ENCODE peak calls at places on chromosomes 4 and X, in six cellular contexts. T is NB4, L is Peyer's patch, Z is PC-3, W is sigmoid colon, I is HCT116. Q is an unnamed sample.

GRCh38 chr4:19399001-19399400 is 852.7 kb upstream of the SLIT2 start:
- DNase-seq in T (no peak), L (no peak), Z (peak), W (no peak), I (no peak), Q (no peak)

GRCh38 chr4:38846015-38846414 is 10.6 kb downstream of the TLR6 start:
- DNase-seq in T (no peak), L (no peak), Z (no peak), W (no peak), I (no peak), Q (no peak)

GRCh38 chr4:120228086-120228485 is 161.4 kb upstream of the MAD2L1 start:
- DNase-seq in T (peak), L (no peak), Z (no peak), W (no peak), I (no peak), Q (no peak)

GRCh38 chrX:120023259-120023658 is 54.2 kb downstream of the RHOXF2B start:
- DNase-seq in T (no peak), L (no peak), Z (no peak), W (no peak), I (no peak), Q (peak)

GRCh38 chr4:24235609-24236008 is 345.8 kb upstream of the PPARGC1A start:
- DNase-seq in T (no peak), L (no peak), Z (no peak), W (no peak), I (no peak), Q (no peak)

GRCh38 chr4:83281326-83281725 is 3.3 kb downstream of the COQ2 start:
- DNase-seq in T (peak), L (no peak), Z (peak), W (no peak), I (no peak), Q (no peak)

GRCh38 chrX:39309721-39310152 is 508.5 kb downstream of the MID1IP1 start:
- DNase-seq in T (peak), L (peak), Z (no peak), W (no peak), I (no peak), Q (no peak)

GRCh38 chrX:25523574-25523973 is 507.8 kb upstream of the ARX start:
- DNase-seq in T (peak), L (no peak), Z (peak), W (no peak), I (peak), Q (peak)

GRCh38 chr4:87108142-87108546 is 112.3 kb downstream of the KLHL8 start:
- DNase-seq in T (peak), L (no peak), Z (peak), W (peak), I (peak), Q (peak)

GRCh38 chr4:109701566-109702399 is 1.5 kb downstream of the CASP6 start:
- DNase-seq in T (peak), L (no peak), Z (peak), W (no peak), I (no peak), Q (peak)

GRCh38 chr4:19119904-19120303 is 1098.3 kb upstream of the LCORL start:
- DNase-seq in T (no peak), L (no peak), Z (no peak), W (no peak), I (no peak), Q (no peak)

GRCh38 chr4:76989391-76990061 is 40.0 kb downstream of the SEPTIN11 start:
- DNase-seq in T (no peak), L (peak), Z (no peak), W (no peak), I (no peak), Q (no peak)

GRCh38 chrX:78011846-78012245 is 42.4 kb upstream of the PGAM4 start:
- DNase-seq in T (no peak), L (no peak), Z (no peak), W (no peak), I (no peak), Q (no peak)

GRCh38 chr4:101693842-101694398 is 96.6 kb upstream of the BANK1 start:
- DNase-seq in T (no peak), L (peak), Z (peak), W (no peak), I (no peak), Q (no peak)

GRCh38 chrX:56726609-56727008 is 2.4 kb upstream of the NBDY start:
- DNase-seq in T (peak), L (no peak), Z (peak), W (no peak), I (no peak), Q (no peak)

GRCh38 chr4:85430697-85431096 is 44.3 kb upstream of the ARHGAP24 start:
- DNase-seq in T (no peak), L (no peak), Z (peak), W (no peak), I (no peak), Q (no peak)

GRCh38 chr4:2281575-2282343 is 19.9 kb upstream of the MXD4 start:
- DNase-seq in T (peak), L (peak), Z (no peak), W (no peak), I (no peak), Q (no peak)

GRCh38 chr4:113145147-113145518 is 95.7 kb downstream of the ANK2 start:
- DNase-seq in T (no peak), L (no peak), Z (no peak), W (no peak), I (no peak), Q (no peak)

GRCh38 chrX:70301716-70302115 is 11.8 kb downstream of the KIF4A start:
- DNase-seq in T (no peak), L (no peak), Z (no peak), W (no peak), I (no peak), Q (no peak)

GRCh38 chr4:3384771-3385701 is 56.7 kb upstream of the HGFAC start:
- DNase-seq in T (no peak), L (no peak), Z (no peak), W (peak), I (no peak), Q (peak)

GRCh38 chr4:16794816-16795445 is 103.5 kb downstream of the LDB2 start:
- DNase-seq in T (peak), L (no peak), Z (peak), W (no peak), I (peak), Q (peak)

GRCh38 chr4:24846716-24847115 is 51.3 kb downstream of the SOD3 start:
- DNase-seq in T (no peak), L (no peak), Z (no peak), W (no peak), I (no peak), Q (no peak)

GRCh38 chrX:20015945-20016617 is 25.2 kb upstream of the BCLAF3 start:
- DNase-seq in T (no peak), L (no peak), Z (no peak), W (no peak), I (no peak), Q (no peak)

GRCh38 chrX:31039327-31039711 is 32.5 kb downstream of the FTHL17 start:
- DNase-seq in T (no peak), L (no peak), Z (no peak), W (no peak), I (no peak), Q (no peak)

GRCh38 chrX:54157561-54157960 is 25.5 kb downstream of the FAM120C start:
- DNase-seq in T (peak), L (no peak), Z (peak), W (no peak), I (no peak), Q (no peak)
- H3K4me3 ChIP-seq in T (no peak), L (no peak), Z (no peak), W (no peak), I (no peak), Q (no peak)

GRCh38 chr4:40718571-40718970 is 31.2 kb upstream of the NSUN7 start:
- DNase-seq in T (no peak), L (no peak), Z (peak), W (no peak), I (no peak), Q (peak)
- H3K4me3 ChIP-seq in T (no peak), L (no peak), Z (no peak), W (no peak), I (no peak), Q (no peak)

DNA sequence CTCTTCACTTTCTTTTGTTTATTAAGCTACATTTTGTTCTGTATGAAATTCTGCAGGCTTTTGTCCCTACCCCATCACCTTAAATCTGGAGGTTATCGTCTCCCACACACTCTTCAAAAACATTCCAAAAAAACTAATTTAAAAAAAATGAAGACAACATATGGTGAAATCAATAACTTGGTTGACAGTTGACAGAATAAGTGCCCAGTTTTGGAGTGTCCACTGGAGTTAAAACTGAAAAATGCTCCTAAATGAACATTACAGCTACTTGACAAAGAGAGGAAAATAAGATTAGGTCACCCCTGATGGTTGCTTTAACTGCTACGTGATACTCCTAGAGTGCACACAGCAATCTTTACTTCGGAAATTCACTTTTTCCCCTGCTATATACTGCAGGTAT is 618 bp upstream of the ZNF827 start:
- DNase-seq in T (no peak), L (no peak), Z (peak), W (no peak), I (no peak), Q (no peak)
- H3K4me3 ChIP-seq in T (no peak), L (peak), Z (peak), W (peak), I (peak), Q (no peak)

DNA sequence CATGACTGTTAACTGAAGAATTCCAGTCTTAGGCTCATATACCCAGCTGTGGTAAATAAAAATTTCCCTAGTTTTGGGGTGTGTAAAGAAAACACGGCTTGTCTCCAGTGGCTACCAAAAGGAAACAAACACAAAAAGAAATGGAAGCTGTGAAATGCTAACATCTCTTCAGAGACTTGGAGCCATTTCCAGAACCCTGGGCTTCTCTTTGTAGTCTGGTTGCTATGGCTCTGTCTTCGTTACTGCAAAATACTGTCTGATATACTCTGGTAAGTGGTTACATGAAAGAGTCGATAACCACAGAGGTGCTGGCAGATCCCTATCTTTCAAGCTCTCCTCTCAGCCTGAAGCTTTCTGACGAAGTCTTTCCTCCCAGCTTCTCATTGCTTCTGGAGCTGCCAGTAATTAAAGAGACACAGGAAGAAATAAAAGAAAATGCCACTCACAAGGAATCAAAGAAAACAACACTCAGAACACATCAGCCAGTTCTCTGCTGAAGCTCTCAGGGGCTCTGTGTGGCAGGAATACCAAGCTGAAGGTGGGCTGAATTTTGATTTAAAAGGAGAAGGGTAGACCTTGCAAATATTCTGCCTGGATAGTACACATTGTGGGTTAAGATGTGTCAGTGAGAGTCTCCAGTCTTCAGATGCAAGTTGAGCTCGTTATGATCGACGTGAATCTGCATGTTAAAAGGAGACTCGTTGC is 107.5 kb upstream of the FAM9C start:
- DNase-seq in T (no peak), L (no peak), Z (no peak), W (no peak), I (no peak), Q (no peak)
- H3K4me3 ChIP-seq in T (no peak), L (no peak), Z (no peak), W (no peak), I (no peak), Q (no peak)

DNA sequence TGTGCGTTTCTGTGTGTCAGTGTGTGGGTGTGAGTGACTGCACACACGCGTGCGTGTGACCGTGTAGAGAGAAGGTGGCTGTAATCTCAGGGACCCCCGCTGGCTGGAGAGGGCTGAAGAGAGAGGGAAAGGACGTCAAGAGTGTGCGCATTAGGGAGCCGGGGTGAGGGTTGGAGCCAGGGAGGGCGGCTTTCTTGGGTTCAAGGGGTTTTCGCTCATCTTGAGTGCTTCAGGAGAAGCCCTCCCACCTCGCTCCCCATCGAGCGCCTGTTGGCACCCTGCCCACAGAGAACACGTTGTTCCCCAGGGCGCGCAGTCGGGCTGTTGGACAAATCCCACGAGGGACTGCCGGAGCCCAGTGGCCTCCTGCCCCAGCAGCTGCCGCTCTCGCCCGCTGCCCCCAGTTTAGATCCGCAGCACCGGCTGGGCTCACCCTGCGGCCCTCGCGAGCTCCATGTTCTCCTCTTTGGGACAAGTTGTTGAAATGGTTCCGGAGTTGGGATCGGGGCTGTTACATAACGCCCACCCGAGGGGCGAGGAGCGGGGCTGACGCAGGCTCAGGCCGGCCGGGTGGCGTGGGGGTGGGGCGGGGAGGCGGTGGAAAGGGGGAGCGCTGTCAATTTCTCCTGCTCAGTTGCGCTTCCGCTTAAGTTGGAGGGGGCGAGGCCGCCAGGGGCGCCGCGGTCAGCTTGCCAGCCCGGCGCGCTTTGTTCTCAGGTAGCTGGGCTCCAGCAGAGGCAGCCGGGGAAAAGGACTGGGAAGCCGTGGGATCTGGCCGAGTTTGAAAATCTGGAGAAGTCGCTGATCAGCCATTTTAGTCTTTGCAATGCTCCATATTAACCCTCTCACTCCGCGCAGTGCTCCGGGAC is 1.6 kb downstream of the GRIA2 start:
- DNase-seq in T (no peak), L (no peak), Z (no peak), W (no peak), I (no peak), Q (peak)
- H3K4me3 ChIP-seq in T (no peak), L (peak), Z (no peak), W (peak), I (no peak), Q (peak)

GRCh38 chr4:7892212-7893019 is 47.2 kb downstream of the AFAP1 start:
- DNase-seq in T (no peak), L (no peak), Z (no peak), W (no peak), I (no peak), Q (peak)
- H3K4me3 ChIP-seq in T (no peak), L (no peak), Z (no peak), W (no peak), I (no peak), Q (no peak)

GRCh38 chrX:74422029-74422352 is 698 bp downstream of the SLC16A2 start:
- DNase-seq in T (peak), L (no peak), Z (no peak), W (no peak), I (no peak), Q (no peak)
- H3K4me3 ChIP-seq in T (peak), L (peak), Z (peak), W (peak), I (no peak), Q (peak)

DNA sequence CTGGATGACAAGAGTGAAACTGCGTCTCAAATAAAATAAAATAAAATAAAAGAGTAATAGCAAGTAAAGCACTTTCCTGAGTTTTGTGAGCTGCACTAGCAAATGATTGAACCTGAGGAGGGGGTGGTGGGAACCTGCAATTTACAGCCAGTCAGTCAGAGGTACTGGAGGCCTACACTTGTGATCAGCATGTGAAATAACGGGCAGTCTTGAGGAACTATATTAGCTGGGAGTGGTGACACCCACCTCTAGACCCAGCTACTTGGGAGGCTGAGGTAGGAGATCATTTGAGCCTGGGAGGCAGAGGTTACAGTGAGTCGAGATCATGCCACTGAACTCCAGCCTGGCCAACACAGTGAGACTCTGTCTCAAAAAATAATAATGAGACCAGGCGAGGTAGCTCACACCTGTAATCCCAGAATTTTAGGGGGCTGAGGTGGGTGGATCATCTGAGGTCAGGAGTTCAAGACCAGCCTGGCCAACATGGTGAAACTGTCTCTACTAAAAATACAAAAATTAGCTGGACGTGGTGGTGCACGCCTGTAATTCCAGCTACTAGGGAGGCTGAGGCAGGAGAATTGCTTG is 537.1 kb upstream of the HTR2C start:
- DNase-seq in T (no peak), L (no peak), Z (no peak), W (no peak), I (no peak), Q (no peak)
- H3K4me3 ChIP-seq in T (no peak), L (no peak), Z (no peak), W (no peak), I (no peak), Q (no peak)

Q was measured in body of pancreas.